ENCODE peak calls at places on chromosome 22, in eight cellular contexts. One of them, this sample, is unnamed.

GRCh38 chr22:44037519-44038370 is 13.6 kb downstream of the PARVB start:
- DNase-seq in cardiac muscle cell: peak; percentile 82
- DNase-seq in left ventricle myocardium inferior: no peak
- DNase-seq in lung: no peak
- DNase-seq in esophagus squamous epithelium: no peak
- DNase-seq in PC-9: peak; percentile 79
- DNase-seq in DND-41: no peak
- DNase-seq in tibial nerve: peak; percentile 23
- DNase-seq in this sample: peak; percentile 84

GRCh38 chr22:26894362-26894761 is 237.0 kb downstream of the MIAT start:
- DNase-seq in cardiac muscle cell: no peak
- DNase-seq in left ventricle myocardium inferior: no peak
- DNase-seq in lung: no peak
- DNase-seq in esophagus squamous epithelium: no peak
- DNase-seq in PC-9: no peak
- DNase-seq in DND-41: no peak
- DNase-seq in tibial nerve: no peak
- DNase-seq in this sample: no peak

GRCh38 chr22:41094036-41094435 is 1.6 kb downstream of the EP300 start:
- DNase-seq in cardiac muscle cell: peak; percentile 40
- DNase-seq in left ventricle myocardium inferior: no peak
- DNase-seq in lung: no peak
- DNase-seq in esophagus squamous epithelium: no peak
- DNase-seq in PC-9: no peak
- DNase-seq in DND-41: peak; percentile 35
- DNase-seq in tibial nerve: no peak
- DNase-seq in this sample: peak; percentile 7

GRCh38 chr22:22958621-22959020 is 71.0 kb downstream of the IGLL5 start:
- DNase-seq in cardiac muscle cell: no peak
- DNase-seq in left ventricle myocardium inferior: no peak
- DNase-seq in lung: no peak
- DNase-seq in esophagus squamous epithelium: no peak
- DNase-seq in PC-9: no peak
- DNase-seq in DND-41: no peak
- DNase-seq in tibial nerve: no peak
- DNase-seq in this sample: no peak

GRCh38 chr22:47328550-47329243 is 566.2 kb downstream of the TBC1D22A start:
- DNase-seq in cardiac muscle cell: peak; percentile 93
- DNase-seq in left ventricle myocardium inferior: no peak
- DNase-seq in lung: no peak
- DNase-seq in esophagus squamous epithelium: no peak
- DNase-seq in PC-9: peak; percentile 62
- DNase-seq in DND-41: no peak
- DNase-seq in tibial nerve: peak; percentile 18
- DNase-seq in this sample: peak; percentile 81

GRCh38 chr22:46984751-46985506 is 222.5 kb downstream of the TBC1D22A start:
- DNase-seq in cardiac muscle cell: peak; percentile 54
- DNase-seq in left ventricle myocardium inferior: no peak
- DNase-seq in lung: no peak
- DNase-seq in esophagus squamous epithelium: no peak
- DNase-seq in PC-9: peak; percentile 72
- DNase-seq in DND-41: no peak
- DNase-seq in tibial nerve: no peak
- DNase-seq in this sample: peak; percentile 89

GRCh38 chr22:36578619-36579018 is 49.7 kb upstream of the EIF3D start:
- DNase-seq in cardiac muscle cell: no peak
- DNase-seq in left ventricle myocardium inferior: no peak
- DNase-seq in lung: no peak
- DNase-seq in esophagus squamous epithelium: no peak
- DNase-seq in PC-9: no peak
- DNase-seq in DND-41: no peak
- DNase-seq in tibial nerve: no peak
- DNase-seq in this sample: no peak

GRCh38 chr22:41290262-41291221 is 4.6 kb upstream of the RANGAP1 start:
- DNase-seq in cardiac muscle cell: peak; percentile 78
- DNase-seq in left ventricle myocardium inferior: no peak
- DNase-seq in lung: no peak
- DNase-seq in esophagus squamous epithelium: no peak
- DNase-seq in PC-9: peak; percentile 87
- DNase-seq in DND-41: no peak
- DNase-seq in tibial nerve: peak; percentile 18
- DNase-seq in this sample: peak; percentile 43

GRCh38 chr22:24945430-24945829 is 1.1 kb downstream of the LHFPL7 start:
- DNase-seq in cardiac muscle cell: no peak
- DNase-seq in left ventricle myocardium inferior: no peak
- DNase-seq in lung: no peak
- DNase-seq in esophagus squamous epithelium: no peak
- DNase-seq in PC-9: no peak
- DNase-seq in DND-41: no peak
- DNase-seq in tibial nerve: no peak
- DNase-seq in this sample: no peak

GRCh38 chr22:32591620-32592019 is 117.0 kb downstream of the FBXO7 start:
- DNase-seq in cardiac muscle cell: peak; percentile 97
- DNase-seq in left ventricle myocardium inferior: no peak
- DNase-seq in lung: no peak
- DNase-seq in esophagus squamous epithelium: no peak
- DNase-seq in PC-9: no peak
- DNase-seq in DND-41: no peak
- DNase-seq in tibial nerve: no peak
- DNase-seq in this sample: no peak

GRCh38 chr22:44730490-44731356 is 21.7 kb upstream of the ARHGAP8 start:
- DNase-seq in cardiac muscle cell: no peak
- DNase-seq in left ventricle myocardium inferior: no peak
- DNase-seq in lung: no peak
- DNase-seq in esophagus squamous epithelium: no peak
- DNase-seq in PC-9: peak; percentile 31
- DNase-seq in DND-41: no peak
- DNase-seq in tibial nerve: no peak
- DNase-seq in this sample: no peak

GRCh38 chr22:42906605-42907338 is 49.7 kb upstream of the ARFGAP3 start:
- DNase-seq in cardiac muscle cell: peak; percentile 87
- DNase-seq in left ventricle myocardium inferior: peak; percentile 85
- DNase-seq in lung: no peak
- DNase-seq in esophagus squamous epithelium: no peak
- DNase-seq in PC-9: no peak
- DNase-seq in DND-41: no peak
- DNase-seq in tibial nerve: peak; percentile 61
- DNase-seq in this sample: no peak

GRCh38 chr22:32533265-32534068 is 58.9 kb downstream of the FBXO7 start:
- DNase-seq in cardiac muscle cell: peak; percentile 25
- DNase-seq in left ventricle myocardium inferior: no peak
- DNase-seq in lung: no peak
- DNase-seq in esophagus squamous epithelium: no peak
- DNase-seq in PC-9: peak; percentile 33
- DNase-seq in DND-41: no peak
- DNase-seq in tibial nerve: no peak
- DNase-seq in this sample: no peak

GRCh38 chr22:18068381-18068988 is 9.3 kb upstream of the PEX26 start:
- DNase-seq in cardiac muscle cell: no peak
- DNase-seq in left ventricle myocardium inferior: no peak
- DNase-seq in lung: no peak
- DNase-seq in esophagus squamous epithelium: no peak
- DNase-seq in PC-9: no peak
- DNase-seq in DND-41: no peak
- DNase-seq in tibial nerve: no peak
- DNase-seq in this sample: no peak

GRCh38 chr22:46596819-46597218 is 23.4 kb upstream of the GRAMD4 start:
- DNase-seq in cardiac muscle cell: no peak
- DNase-seq in left ventricle myocardium inferior: no peak
- DNase-seq in lung: peak; percentile 86
- DNase-seq in esophagus squamous epithelium: no peak
- DNase-seq in PC-9: peak; percentile 96
- DNase-seq in DND-41: no peak
- DNase-seq in tibial nerve: no peak
- DNase-seq in this sample: peak; percentile 74

GRCh38 chr22:36244522-36245391 is 5.4 kb upstream of the APOL2 start:
- DNase-seq in cardiac muscle cell: peak; percentile 91
- DNase-seq in left ventricle myocardium inferior: peak; percentile 60
- DNase-seq in lung: no peak
- DNase-seq in esophagus squamous epithelium: no peak
- DNase-seq in PC-9: no peak
- DNase-seq in DND-41: no peak
- DNase-seq in tibial nerve: peak; percentile 37
- DNase-seq in this sample: no peak

GRCh38 chr22:42172385-42173172 is 42.0 kb upstream of the CYP2D6 start:
- DNase-seq in cardiac muscle cell: peak; percentile 47
- DNase-seq in left ventricle myocardium inferior: no peak
- DNase-seq in lung: no peak
- DNase-seq in esophagus squamous epithelium: no peak
- DNase-seq in PC-9: no peak
- DNase-seq in DND-41: no peak
- DNase-seq in tibial nerve: no peak
- DNase-seq in this sample: no peak

GRCh38 chr22:38467904-38468760 is at the start of gene KDELR3:
- DNase-seq in cardiac muscle cell: peak; percentile 85
- DNase-seq in left ventricle myocardium inferior: peak; percentile 72
- DNase-seq in lung: peak; percentile 56
- DNase-seq in esophagus squamous epithelium: no peak
- DNase-seq in PC-9: no peak
- DNase-seq in DND-41: no peak
- DNase-seq in tibial nerve: peak; percentile 26
- DNase-seq in this sample: peak; percentile 81
- TF ChIP-seq CTCF in cardiac muscle cell: peak; percentile 14
- TF ChIP-seq CTCF in left ventricle myocardium inferior: no peak
- TF ChIP-seq CTCF in lung: no peak
- TF ChIP-seq CTCF in esophagus squamous epithelium: no peak
- TF ChIP-seq CTCF in PC-9: peak; percentile 49
- TF ChIP-seq CTCF in DND-41: peak; percentile 21
- TF ChIP-seq CTCF in tibial nerve: no peak
- TF ChIP-seq CTCF in this sample: no peak

DNA sequence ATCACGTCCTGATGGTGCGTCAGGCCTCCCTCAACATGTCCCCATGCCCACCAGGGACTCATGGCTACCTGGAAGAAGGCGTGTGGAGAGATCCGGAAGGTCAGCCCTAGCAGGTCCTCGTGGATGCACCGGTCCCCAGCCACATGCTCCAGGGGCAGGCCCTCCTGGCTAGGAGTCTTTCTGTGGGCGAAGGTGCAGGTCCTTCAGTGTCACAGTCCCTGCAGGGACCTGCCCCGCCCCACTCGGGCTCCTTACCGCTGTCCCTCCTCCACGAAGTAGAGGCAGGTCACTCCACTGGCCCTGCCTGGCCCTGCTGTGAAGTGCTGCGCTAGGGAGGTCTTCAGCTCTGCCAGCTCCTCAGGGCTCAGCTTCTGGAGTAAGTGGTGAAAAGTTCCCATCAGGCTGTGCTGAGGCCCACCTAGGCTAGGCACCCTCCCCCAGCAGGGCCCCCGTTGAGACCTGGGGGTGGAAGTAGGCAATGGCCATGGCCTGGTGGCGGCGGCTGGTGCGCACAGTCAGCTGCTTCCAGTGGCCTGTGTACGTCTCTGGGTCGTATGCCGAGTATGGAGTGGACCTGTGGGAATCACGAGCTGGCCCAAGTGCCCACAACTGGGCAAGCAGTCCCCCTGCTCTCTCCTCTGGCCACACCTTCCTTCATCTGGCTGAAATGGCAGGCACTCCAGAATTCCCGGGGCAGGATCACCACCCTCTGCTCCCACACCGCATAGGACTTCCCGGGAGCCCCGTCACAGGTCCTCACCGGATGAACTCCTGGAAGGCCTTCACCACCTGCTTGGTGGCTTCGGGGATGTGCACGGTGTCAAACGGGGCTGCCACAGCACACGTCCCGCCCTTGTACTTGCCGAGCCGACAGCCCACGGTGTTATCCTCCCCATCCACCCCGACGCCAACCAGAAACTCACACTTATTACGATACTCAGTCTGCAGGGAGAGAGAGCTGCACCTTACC is 1.1 kb upstream of the RANBP1 start:
- DNase-seq in cardiac muscle cell: no peak
- DNase-seq in left ventricle myocardium inferior: peak; percentile 11
- DNase-seq in lung: no peak
- DNase-seq in esophagus squamous epithelium: no peak
- DNase-seq in PC-9: no peak
- DNase-seq in DND-41: no peak
- DNase-seq in tibial nerve: no peak
- DNase-seq in this sample: no peak
- H3K27ac ChIP-seq in cardiac muscle cell: no peak overlapping the region
- H3K27ac ChIP-seq in left ventricle myocardium inferior: no peak overlapping the region
- H3K27ac ChIP-seq in lung: no peak overlapping the region
- H3K27ac ChIP-seq in esophagus squamous epithelium: no peak overlapping the region
- H3K27ac ChIP-seq in PC-9: no peak overlapping the region
- H3K27ac ChIP-seq in DND-41: peak overlapping the region; percentile 20
- H3K27ac ChIP-seq in tibial nerve: peak overlapping the region; percentile 92
- H3K27ac ChIP-seq in this sample: peak overlapping the region; percentile 87

GRCh38 chr22:48973694-48974041 is 854.0 kb downstream of the BRD1 start:
- DNase-seq in cardiac muscle cell: no peak
- DNase-seq in left ventricle myocardium inferior: no peak
- DNase-seq in lung: no peak
- DNase-seq in esophagus squamous epithelium: no peak
- DNase-seq in PC-9: no peak
- DNase-seq in DND-41: no peak
- DNase-seq in tibial nerve: no peak
- DNase-seq in this sample: no peak

GRCh38 chr22:48972979-48973693 is 854.5 kb downstream of the BRD1 start:
- DNase-seq in cardiac muscle cell: no peak
- DNase-seq in left ventricle myocardium inferior: no peak
- DNase-seq in lung: no peak
- DNase-seq in esophagus squamous epithelium: no peak
- DNase-seq in PC-9: no peak
- DNase-seq in DND-41: no peak
- DNase-seq in tibial nerve: no peak
- DNase-seq in this sample: no peak

DNA sequence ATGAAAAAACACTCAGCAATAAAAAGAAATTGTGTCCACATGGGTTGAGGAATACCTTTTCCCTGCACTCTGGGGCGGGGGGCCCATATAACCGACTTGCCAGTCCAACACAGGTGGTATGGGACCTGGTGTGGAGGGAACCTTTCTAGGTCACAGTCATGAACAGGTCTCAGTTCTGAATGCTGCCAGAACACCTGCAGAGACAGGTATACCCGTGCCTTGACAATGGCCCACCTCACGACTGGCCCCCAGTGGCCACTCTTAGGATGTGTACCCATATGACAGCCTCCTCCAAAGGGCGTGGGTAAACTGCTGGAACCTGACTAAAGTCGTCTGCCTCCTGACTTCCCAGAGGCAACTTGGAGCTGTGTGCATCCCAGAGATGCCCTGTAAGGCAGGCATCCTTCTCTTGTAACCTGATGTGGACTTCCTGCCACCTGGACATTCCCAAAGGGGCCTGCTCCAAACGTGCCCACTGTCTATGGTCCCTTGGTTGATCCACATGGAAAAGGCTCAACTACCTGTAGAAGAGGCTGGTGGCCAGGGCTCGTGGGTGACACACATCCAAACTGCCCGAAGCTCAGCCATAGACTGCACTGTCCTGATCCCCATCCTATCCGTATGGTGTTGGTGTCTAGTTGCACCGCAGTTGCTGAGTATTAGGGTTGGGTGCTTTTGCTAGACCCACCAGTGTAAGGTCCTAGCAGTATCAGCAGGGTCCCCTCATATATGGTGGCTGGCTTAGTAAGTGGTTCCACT is 859.3 kb downstream of the BRD1 start:
- DNase-seq in cardiac muscle cell: no peak
- DNase-seq in left ventricle myocardium inferior: peak; percentile 5
- DNase-seq in lung: peak; percentile 30
- DNase-seq in esophagus squamous epithelium: no peak
- DNase-seq in PC-9: no peak
- DNase-seq in DND-41: no peak
- DNase-seq in tibial nerve: no peak
- DNase-seq in this sample: no peak
- TF ChIP-seq CTCF in cardiac muscle cell: no peak
- TF ChIP-seq CTCF in left ventricle myocardium inferior: no peak
- TF ChIP-seq CTCF in lung: no peak
- TF ChIP-seq CTCF in esophagus squamous epithelium: no peak
- TF ChIP-seq CTCF in PC-9: peak; percentile 75
- TF ChIP-seq CTCF in DND-41: peak; percentile 13
- TF ChIP-seq CTCF in tibial nerve: no peak
- TF ChIP-seq CTCF in this sample: no peak

GRCh38 chr22:27919943-27920755 is 1.1 kb upstream of the PITPNB start:
- DNase-seq in cardiac muscle cell: peak; percentile 81
- DNase-seq in left ventricle myocardium inferior: no peak
- DNase-seq in lung: no peak
- DNase-seq in esophagus squamous epithelium: no peak
- DNase-seq in PC-9: no peak
- DNase-seq in DND-41: no peak
- DNase-seq in tibial nerve: peak; percentile 40
- DNase-seq in this sample: no peak
- H3K27ac ChIP-seq in cardiac muscle cell: peak overlapping the region; percentile 94
- H3K27ac ChIP-seq in left ventricle myocardium inferior: peak overlapping the region; percentile 98
- H3K27ac ChIP-seq in lung: peak overlapping the region; percentile 94
- H3K27ac ChIP-seq in esophagus squamous epithelium: peak overlapping the region; percentile 99
- H3K27ac ChIP-seq in PC-9: peak overlapping the region; percentile 72
- H3K27ac ChIP-seq in DND-41: peak overlapping the region; percentile 97
- H3K27ac ChIP-seq in tibial nerve: peak overlapping the region; percentile 99
- H3K27ac ChIP-seq in this sample: peak overlapping the region; percentile 94